ENCODE peak calls at places on chromosomes 4 and X, in seven cellular contexts. S is left ventricle myocardium inferior; Z is K562; R is stomach; C is PC-3; P is thoracic aorta; O is CD8-positive, alpha-beta T cell. W is an unnamed sample.

GRCh38 chrX:17547658-17548057 is 172.7 kb downstream of the NHS start:
- DNase-seq in S (peak), Z (peak), R (peak), C (peak), P (no peak), O (no peak), W (no peak)

GRCh38 chrX:13689519-13690211 is 737 bp downstream of the RAB9A start:
- DNase-seq in S (no peak), Z (no peak), R (no peak), C (peak), P (no peak), O (no peak), W (peak)

GRCh38 chr4:185086053-185086452 is 57.0 kb upstream of the SLC25A4 start:
- DNase-seq in S (no peak), Z (peak), R (no peak), C (no peak), P (no peak), O (no peak), W (no peak)

GRCh38 chrX:129606918-129607317 is 47.8 kb downstream of the APLN start:
- DNase-seq in S (no peak), Z (peak), R (peak), C (peak), P (no peak), O (peak), W (no peak)

GRCh38 chrX:14872355-14872754 is 514 bp downstream of the FANCB start:
- DNase-seq in S (no peak), Z (peak), R (no peak), C (no peak), P (no peak), O (no peak), W (no peak)

GRCh38 chr4:97761760-97762512 is 381.3 kb downstream of the STPG2 start:
- DNase-seq in S (no peak), Z (no peak), R (no peak), C (no peak), P (no peak), O (no peak), W (no peak)

GRCh38 chr4:98970386-98970785 is 25.1 kb upstream of the METAP1 start:
- DNase-seq in S (no peak), Z (no peak), R (no peak), C (peak), P (no peak), O (no peak), W (no peak)

GRCh38 chr4:8373270-8373972 is 67.1 kb downstream of the ACOX3 start:
- DNase-seq in S (no peak), Z (no peak), R (no peak), C (no peak), P (no peak), O (no peak), W (no peak)

GRCh38 chr4:30525662-30526061 is 194.5 kb upstream of the PCDH7 start:
- DNase-seq in S (no peak), Z (no peak), R (no peak), C (no peak), P (no peak), O (no peak), W (no peak)

GRCh38 chr4:82988323-82988832 is 22.2 kb downstream of the LIN54 start:
- DNase-seq in S (no peak), Z (no peak), R (no peak), C (peak), P (no peak), O (no peak), W (no peak)

GRCh38 chr4:174156239-174156826 is 127.1 kb downstream of the FBXO8 start:
- DNase-seq in S (no peak), Z (peak), R (no peak), C (peak), P (no peak), O (no peak), W (no peak)

GRCh38 chrX:48965959-48966358 is 5.7 kb downstream of the KCND1 start:
- DNase-seq in S (no peak), Z (no peak), R (no peak), C (no peak), P (no peak), O (no peak), W (no peak)

GRCh38 chr4:151581575-151581974 is 172.6 kb downstream of the FHIP1A start:
- DNase-seq in S (no peak), Z (no peak), R (no peak), C (no peak), P (no peak), O (no peak), W (no peak)

GRCh38 chrX:128106630-128107029 is 54.4 kb upstream of the ACTRT1 start:
- DNase-seq in S (no peak), Z (no peak), R (no peak), C (peak), P (no peak), O (no peak), W (no peak)

GRCh38 chr4:189202869-189203271 is 737.8 kb upstream of the FRG1 start:
- DNase-seq in S (no peak), Z (no peak), R (no peak), C (peak), P (no peak), O (no peak), W (no peak)

GRCh38 chrX:110257889-110258288 is 60.0 kb downstream of the AMMECR1 start:
- DNase-seq in S (no peak), Z (no peak), R (no peak), C (no peak), P (no peak), O (no peak), W (no peak)

GRCh38 chr4:5730993-5731975 is 20.3 kb downstream of the EVC start:
- DNase-seq in S (no peak), Z (no peak), R (no peak), C (no peak), P (no peak), O (no peak), W (no peak)

GRCh38 chr4:112201915-112202505 is 29.6 kb upstream of the AP1AR start:
- DNase-seq in S (no peak), Z (no peak), R (no peak), C (no peak), P (no peak), O (no peak), W (no peak)

GRCh38 chr4:101856149-101856548 is 65.6 kb downstream of the BANK1 start:
- DNase-seq in S (no peak), Z (no peak), R (no peak), C (no peak), P (no peak), O (no peak), W (no peak)

GRCh38 chr4:9924750-9925149 is 96.5 kb downstream of the SLC2A9 start:
- DNase-seq in S (no peak), Z (no peak), R (no peak), C (peak), P (no peak), O (no peak), W (no peak)

GRCh38 chrX:151729056-151729725 is 5.4 kb upstream of the CNGA2 start:
- DNase-seq in S (no peak), Z (no peak), R (no peak), C (no peak), P (no peak), O (no peak), W (no peak)

GRCh38 chr4:150001815-150002214 is 76.4 kb upstream of the DCLK2 start:
- DNase-seq in S (no peak), Z (no peak), R (no peak), C (peak), P (no peak), O (no peak), W (no peak)

GRCh38 chr4:52713456-52713937 is 37.7 kb downstream of the ERVMER34-1 start:
- DNase-seq in S (peak), Z (no peak), R (no peak), C (peak), P (no peak), O (no peak), W (no peak)

GRCh38 chrX:41259516-41259915 is 74.4 kb upstream of the DDX3X start:
- DNase-seq in S (no peak), Z (no peak), R (no peak), C (no peak), P (no peak), O (no peak), W (no peak)

GRCh38 chr4:139595989-139596679 is 40.1 kb upstream of the SETD7 start:
- DNase-seq in S (no peak), Z (no peak), R (no peak), C (peak), P (no peak), O (no peak), W (peak)

GRCh38 chrX:148956352-148956751 is 455.9 kb downstream of the AFF2 start:
- DNase-seq in S (no peak), Z (no peak), R (no peak), C (no peak), P (no peak), O (no peak), W (no peak)

GRCh38 chrX:148960060-148960459 is 459.6 kb downstream of the AFF2 start:
- DNase-seq in S (no peak), Z (no peak), R (no peak), C (no peak), P (no peak), O (no peak), W (no peak)

GRCh38 chrX:148961990-148962389 is 461.6 kb downstream of the AFF2 start:
- DNase-seq in S (no peak), Z (no peak), R (no peak), C (no peak), P (no peak), O (no peak), W (no peak)

GRCh38 chrX:148958896-148959295 is 458.5 kb downstream of the AFF2 start:
- DNase-seq in S (no peak), Z (no peak), R (no peak), C (no peak), P (no peak), O (no peak), W (no peak)
- TF ChIP-seq CTCF in S (no peak), Z (no peak), R (no peak), C (no peak), P (no peak), O (no peak), W (no peak)

DNA sequence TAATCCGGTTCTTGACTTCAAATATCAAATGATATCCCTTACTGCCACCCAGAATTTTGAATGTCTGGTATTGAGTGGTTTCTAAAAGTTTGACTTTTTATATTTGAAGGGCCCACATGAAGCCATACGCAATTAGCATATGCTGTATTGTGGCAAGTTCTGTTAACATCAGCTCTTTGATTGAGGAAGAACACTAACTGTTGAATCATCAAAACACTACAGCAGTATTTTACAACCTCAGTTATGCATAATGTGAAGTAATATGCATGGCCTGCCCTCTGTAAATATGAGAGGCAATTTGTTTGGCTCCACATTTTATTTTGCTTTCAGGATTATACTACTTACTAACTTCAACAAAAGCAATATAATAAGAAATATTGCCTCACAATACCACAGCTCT is 62.2 kb upstream of the DMD start:
- DNase-seq in S (no peak), Z (no peak), R (no peak), C (no peak), P (no peak), O (no peak), W (no peak)
- H3K27ac ChIP-seq in S (no peak), Z (no peak), R (no peak), C (no peak), P (no peak), O (no peak), W (no peak)

DNA sequence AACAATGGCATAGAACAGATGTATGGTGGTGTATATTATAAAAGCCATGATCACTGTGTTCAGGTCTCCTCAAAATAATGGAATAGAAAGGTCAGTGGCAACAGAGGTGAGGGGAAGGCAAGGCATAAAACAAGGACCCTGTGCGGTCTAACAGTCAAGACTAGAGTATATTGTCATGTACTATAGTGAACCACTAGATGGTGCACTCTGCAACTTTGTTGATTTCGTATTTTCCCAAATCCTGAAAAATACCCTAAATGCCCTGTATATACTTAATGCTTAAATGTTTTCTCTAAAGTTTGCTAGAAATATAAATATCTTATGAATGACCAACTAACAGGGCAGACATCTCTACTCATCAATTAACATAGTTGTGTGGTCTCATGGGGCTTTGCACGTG is 453.0 kb downstream of the PCDH11X start:
- DNase-seq in S (no peak), Z (no peak), R (no peak), C (peak), P (no peak), O (no peak), W (no peak)
- TF ChIP-seq CTCF in S (no peak), Z (no peak), R (peak), C (peak), P (no peak), O (no peak), W (peak)

DNA sequence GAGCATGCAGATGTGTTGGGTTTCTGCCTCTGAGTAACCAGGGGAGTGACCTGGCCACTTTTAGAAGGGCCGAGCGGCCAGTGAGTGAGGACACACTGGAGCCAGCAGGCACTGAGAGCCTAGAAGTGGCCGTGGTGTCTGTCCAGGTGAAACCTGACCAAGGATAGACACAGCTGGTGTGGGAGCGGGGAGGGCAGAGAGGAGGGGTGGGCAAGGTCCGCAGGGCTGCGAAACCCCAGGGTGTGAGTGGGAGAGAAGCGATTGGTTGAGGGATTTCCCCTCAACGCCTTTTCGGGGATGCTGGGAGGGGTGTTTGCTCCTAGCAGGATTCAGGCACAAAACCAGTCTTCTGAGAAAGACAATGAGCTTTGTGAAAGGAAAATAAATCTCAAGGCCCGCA is 33.2 kb upstream of the ARSD start:
- DNase-seq in S (no peak), Z (no peak), R (no peak), C (no peak), P (no peak), O (no peak), W (no peak)
- H3K27ac ChIP-seq in S (no peak), Z (no peak), R (no peak), C (no peak), P (no peak), O (no peak), W (no peak)

DNA sequence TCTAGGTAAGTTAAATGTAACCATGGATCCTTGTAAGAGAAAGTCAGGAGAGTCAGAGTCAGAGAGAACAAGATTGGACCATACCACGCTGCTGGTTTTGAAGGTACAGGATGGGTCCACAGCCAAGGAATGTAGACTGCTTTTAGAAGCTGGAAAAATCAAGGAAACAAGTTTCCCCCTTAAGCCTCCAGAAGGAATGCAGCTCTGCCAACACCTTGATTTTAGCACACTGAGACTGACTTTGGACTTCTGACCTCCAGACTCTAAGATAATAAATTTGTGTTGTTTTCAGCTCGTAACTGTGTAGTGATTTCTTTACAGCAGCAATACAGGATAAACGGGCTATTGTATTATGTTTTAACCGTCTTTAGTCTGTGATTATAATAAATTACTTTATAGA is 108.0 kb upstream of the USP38 start:
- DNase-seq in S (no peak), Z (no peak), R (no peak), C (no peak), P (no peak), O (no peak), W (no peak)
- TF ChIP-seq CTCF in S (no peak), Z (no peak), R (no peak), C (no peak), P (no peak), O (no peak), W (no peak)

GRCh38 chr4:19993222-19993621 is 258.5 kb upstream of the SLIT2 start:
- DNase-seq in S (no peak), Z (no peak), R (no peak), C (no peak), P (no peak), O (no peak), W (no peak)

GRCh38 chr4:19983072-19983471 is 268.6 kb upstream of the SLIT2 start:
- DNase-seq in S (no peak), Z (no peak), R (no peak), C (peak), P (no peak), O (no peak), W (no peak)

GRCh38 chr4:19982556-19982955 is 269.1 kb upstream of the SLIT2 start:
- DNase-seq in S (no peak), Z (no peak), R (no peak), C (peak), P (no peak), O (no peak), W (no peak)

GRCh38 chr4:19992694-19993093 is 259.0 kb upstream of the SLIT2 start:
- DNase-seq in S (no peak), Z (no peak), R (no peak), C (no peak), P (no peak), O (no peak), W (no peak)

DNA sequence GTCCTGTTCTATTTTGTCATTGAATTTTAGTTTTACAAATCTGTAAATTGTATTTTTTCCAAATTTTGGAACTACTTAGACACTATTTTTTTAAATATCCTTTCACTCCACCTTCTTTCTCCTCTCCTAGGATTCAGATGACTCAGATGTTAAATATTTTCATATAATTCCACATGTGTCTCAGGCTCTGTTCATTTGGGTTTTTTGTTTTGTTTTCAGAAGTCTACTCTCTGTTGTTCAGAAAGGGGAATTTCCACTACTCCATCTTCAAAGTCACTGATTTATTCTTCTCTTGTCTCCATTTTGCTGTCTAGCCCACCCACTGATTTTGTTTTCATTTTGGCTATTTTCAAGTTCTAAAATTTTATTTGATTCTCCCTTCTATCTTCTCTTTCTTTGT is 264.0 kb upstream of the SLIT2 start:
- DNase-seq in S (no peak), Z (no peak), R (no peak), C (peak), P (no peak), O (no peak), W (no peak)
- H3K27ac ChIP-seq in S (no peak), Z (no peak), R (no peak), C (no peak), P (no peak), O (no peak), W (no peak)